ENCODE peak calls at places on chromosomes 6 and 20, in five cellular contexts. R is hepatic stellate cell; C is activated CD8-positive, alpha-beta T cell treated with anti-CD3 and anti-CD28 coated beads for 36 hours; I is M059J; D is cardiac muscle cell. M is an unnamed sample.
A peak's percentile ranks its signal among the peaks of the same experiment; 100 is the strongest.

GRCh38 chr6:41199427-41200246 is 1.3 kb downstream of the TREML2 start:
- DNase-seq in I (no peak), D (no peak), C (peak; percentile 54), R (no peak), M (no peak)

GRCh38 chr6:46645265-46645664 is 7.4 kb downstream of the CYP39A1 start:
- DNase-seq in C (no peak), I (no peak), R (no peak), D (no peak), M (no peak)

GRCh38 chr6:122563364-122564052 is 46.7 kb upstream of the PKIB start:
- DNase-seq in D (no peak), I (no peak), C (no peak), R (no peak), M (no peak)

GRCh38 chr20:63327229-63327745 is 33.9 kb downstream of the CHRNA4 start:
- DNase-seq in D (no peak), I (no peak), C (no peak), R (no peak), M (no peak)

GRCh38 chr20:62929051-62929538 is 2.8 kb upstream of the DIDO1 start:
- DNase-seq in C (peak; percentile 56), D (peak; percentile 70), R (peak; percentile 80), I (no peak), M (peak; percentile 82)

GRCh38 chr20:47289096-47289495 is 67.4 kb downstream of the ZMYND8 start:
- DNase-seq in I (no peak), R (no peak), D (no peak), C (no peak), M (no peak)

GRCh38 chr20:24994470-24995368 is 2.2 kb upstream of the APMAP start:
- DNase-seq in D (peak; percentile 83), R (peak; percentile 80), I (peak; percentile 83), C (peak; percentile 89), M (peak; percentile 82)

GRCh38 chr6:106727480-106728153 is 98.2 kb downstream of the QRSL1 start:
- DNase-seq in I (no peak), R (no peak), C (no peak), D (no peak), M (no peak)

GRCh38 chr20:37777012-37777411 is 83.2 kb downstream of the CTNNBL1 start:
- DNase-seq in D (no peak), R (no peak), C (no peak), I (no peak), M (no peak)

GRCh38 chr6:37507690-37508421 is 8.2 kb upstream of the CCDC167 start:
- DNase-seq in I (no peak), C (peak; percentile 72), R (no peak), D (no peak), M (no peak)

GRCh38 chr20:19616620-19617019 is 141.4 kb upstream of the RIN2 start:
- DNase-seq in I (no peak), R (no peak), C (no peak), D (no peak), M (no peak)

GRCh38 chr6:93036835-93037234 is 382.5 kb downstream of the EPHA7 start:
- DNase-seq in R (no peak), D (peak; percentile 66), C (no peak), I (no peak), M (no peak)

GRCh38 chr6:109229536-109229935 is 134.2 kb downstream of the CEP57L1 start:
- DNase-seq in I (no peak), C (no peak), R (no peak), D (no peak), M (no peak)

GRCh38 chr6:46325561-46326525 is 155.1 kb upstream of the ENPP5 start:
- DNase-seq in I (peak; percentile 63), C (peak; percentile 20), D (peak; percentile 37), R (no peak), M (peak; percentile 13)

GRCh38 chr20:51350941-51351631 is 191.4 kb downstream of the NFATC2 start:
- DNase-seq in I (peak; percentile 88), D (peak; percentile 61), R (peak; percentile 70), C (no peak), M (peak; percentile 36)

GRCh38 chr6:21679761-21680265 is 86.3 kb downstream of the SOX4 start:
- DNase-seq in R (peak; percentile 60), I (peak; percentile 96), C (no peak), D (peak; percentile 91), M (peak; percentile 76)

GRCh38 chr6:85574932-85575598 is 18.6 kb downstream of the SNX14 start:
- DNase-seq in I (peak; percentile 59), R (peak; percentile 58), C (no peak), D (no peak), M (peak; percentile 52)

GRCh38 chr6:130615816-130616215 is 211.4 kb upstream of the SMLR1 start:
- DNase-seq in C (no peak), I (no peak), D (no peak), R (no peak), M (no peak)

M was measured in AG08396.